ENCODE peak calls at places on chromosomes 12 and 14, in nine cellular contexts. P is suprapubic skin, T is right lobe of liver, V is lower leg skin, Q is esophagus squamous epithelium, J is uterus, K is ovary, I is body of pancreas, L is sigmoid colon. F is an unnamed sample.

GRCh38 chr14:100494645-100495044 is 92.6 kb downstream of the BEGAIN start:
- DNase-seq in T (no peak), J (no peak), K (no peak), L (no peak), I (no peak), P (no peak), Q (no peak), V (no peak), F (no peak)

GRCh38 chr12:64137117-64137516 is 85.0 kb downstream of the KICS2 start:
- DNase-seq in Q (no peak), L (no peak), K (no peak), P (no peak), V (no peak), J (no peak), I (no peak), T (no peak), F (no peak)

GRCh38 chr14:81303258-81303935 is 82.6 kb upstream of the GTF2A1 start:
- DNase-seq in P (peak), I (peak), V (peak), K (no peak), J (peak), Q (no peak), L (no peak), T (peak), F (peak)

GRCh38 chr12:40105515-40106201 is at the start of gene SLC2A13:
- DNase-seq in L (peak), V (peak), P (peak), T (peak), J (peak), Q (no peak), K (peak), I (peak), F (peak)

GRCh38 chr12:52710744-52711143 is 7.4 kb upstream of the KRT77 start:
- DNase-seq in K (no peak), V (no peak), J (no peak), Q (no peak), T (no peak), L (no peak), I (no peak), P (no peak), F (no peak)

GRCh38 chr12:54132979-54133378 is 55.8 kb downstream of the SMUG1 start:
- DNase-seq in V (no peak), J (no peak), K (no peak), P (no peak), Q (no peak), L (no peak), I (no peak), T (no peak), F (no peak)

GRCh38 chr14:101972126-101972785 is 7.9 kb downstream of the DYNC1H1 start:
- DNase-seq in T (peak), K (peak), V (peak), J (peak), P (peak), Q (no peak), I (peak), L (peak), F (peak)

GRCh38 chr12:916240-916639 is 33.3 kb downstream of the RAD52 start:
- DNase-seq in T (no peak), V (no peak), L (no peak), Q (no peak), I (no peak), P (no peak), J (no peak), K (no peak), F (peak)

GRCh38 chr12:127300753-127301152 is 966.2 kb upstream of the TMEM132C start:
- DNase-seq in P (no peak), Q (no peak), I (no peak), V (no peak), J (no peak), L (no peak), K (no peak), T (no peak), F (no peak)

GRCh38 chr12:98440165-98440581 is 75.2 kb upstream of the TMPO start:
- DNase-seq in Q (no peak), J (peak), T (no peak), P (peak), I (peak), K (peak), V (peak), L (peak), F (peak)

GRCh38 chr14:94945615-94946014 is 175.7 kb upstream of the GSC start:
- DNase-seq in I (no peak), P (no peak), Q (no peak), L (no peak), T (no peak), V (no peak), J (no peak), K (no peak), F (no peak)

GRCh38 chr12:6229823-6230222 is 29.6 kb downstream of the CD9 start:
- DNase-seq in I (no peak), V (peak), J (peak), L (peak), K (peak), P (peak), T (no peak), Q (no peak), F (peak)

GRCh38 chr12:30178948-30179347 is 395.2 kb upstream of the TMTC1 start:
- DNase-seq in K (no peak), I (no peak), V (no peak), L (no peak), T (no peak), Q (no peak), P (no peak), J (no peak), F (no peak)

GRCh38 chr14:100341301-100342031 is 18.3 kb downstream of the SLC25A47 start:
- DNase-seq in P (no peak), L (no peak), K (no peak), V (peak), Q (no peak), J (no peak), T (no peak), I (no peak), F (no peak)

GRCh38 chr14:65239143-65239672 is 136.9 kb upstream of the MAX start:
- DNase-seq in P (no peak), I (no peak), J (no peak), K (no peak), T (no peak), Q (no peak), L (no peak), V (no peak), F (no peak)

GRCh38 chr12:68814490-68815231 is 6.7 kb downstream of the MDM2 start:
- DNase-seq in L (no peak), Q (no peak), K (no peak), T (no peak), I (no peak), P (no peak), V (no peak), J (no peak), F (no peak)
- TF ChIP-seq POLR2A in L (no peak), Q (no peak), K (no peak), T (no peak), I (no peak), P (no peak), V (no peak), J (no peak), F (no peak)

DNA sequence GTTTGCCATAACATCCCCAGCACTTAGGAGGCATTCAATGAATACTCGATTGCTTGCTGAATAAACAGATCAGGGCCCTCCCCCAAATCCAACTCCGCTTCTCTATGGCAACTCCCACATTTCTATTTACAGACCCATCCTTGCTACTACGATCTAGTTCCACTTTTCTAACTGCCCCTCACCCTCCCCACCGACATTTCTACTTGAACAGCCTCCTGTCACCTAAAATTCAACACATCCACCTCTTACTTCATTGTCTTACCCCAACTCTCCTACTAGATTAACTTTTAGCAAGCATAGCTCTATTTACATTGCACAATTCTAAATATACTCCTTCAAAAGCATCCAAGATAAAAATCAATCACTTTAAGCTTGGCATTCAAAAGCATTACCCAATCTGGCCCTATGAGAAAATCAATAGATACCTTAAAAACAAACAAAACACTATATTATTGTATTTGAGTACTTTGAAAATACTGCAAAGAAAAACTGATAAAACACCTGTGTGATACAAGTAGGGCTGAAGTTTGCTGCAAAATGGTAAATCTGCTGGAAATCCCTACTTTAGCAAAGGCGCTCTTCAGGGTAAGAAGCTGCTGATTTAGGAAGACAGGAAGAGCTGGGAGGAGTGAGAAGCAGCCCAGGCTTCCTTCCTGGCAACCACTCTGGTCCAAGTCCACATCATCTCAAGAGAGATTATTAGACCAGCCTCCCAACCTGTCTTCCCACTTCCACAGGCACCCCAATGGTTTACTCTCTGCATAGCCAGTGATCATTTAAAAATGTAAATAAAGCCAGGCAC is 96.4 kb downstream of the HECTD4 start:
- DNase-seq in Q (no peak), K (no peak), T (no peak), J (no peak), L (no peak), P (no peak), V (no peak), I (no peak), F (no peak)
- TF ChIP-seq POLR2A in Q (no peak), K (no peak), T (no peak), J (no peak), L (no peak), P (no peak), V (no peak), I (no peak), F (no peak)

DNA sequence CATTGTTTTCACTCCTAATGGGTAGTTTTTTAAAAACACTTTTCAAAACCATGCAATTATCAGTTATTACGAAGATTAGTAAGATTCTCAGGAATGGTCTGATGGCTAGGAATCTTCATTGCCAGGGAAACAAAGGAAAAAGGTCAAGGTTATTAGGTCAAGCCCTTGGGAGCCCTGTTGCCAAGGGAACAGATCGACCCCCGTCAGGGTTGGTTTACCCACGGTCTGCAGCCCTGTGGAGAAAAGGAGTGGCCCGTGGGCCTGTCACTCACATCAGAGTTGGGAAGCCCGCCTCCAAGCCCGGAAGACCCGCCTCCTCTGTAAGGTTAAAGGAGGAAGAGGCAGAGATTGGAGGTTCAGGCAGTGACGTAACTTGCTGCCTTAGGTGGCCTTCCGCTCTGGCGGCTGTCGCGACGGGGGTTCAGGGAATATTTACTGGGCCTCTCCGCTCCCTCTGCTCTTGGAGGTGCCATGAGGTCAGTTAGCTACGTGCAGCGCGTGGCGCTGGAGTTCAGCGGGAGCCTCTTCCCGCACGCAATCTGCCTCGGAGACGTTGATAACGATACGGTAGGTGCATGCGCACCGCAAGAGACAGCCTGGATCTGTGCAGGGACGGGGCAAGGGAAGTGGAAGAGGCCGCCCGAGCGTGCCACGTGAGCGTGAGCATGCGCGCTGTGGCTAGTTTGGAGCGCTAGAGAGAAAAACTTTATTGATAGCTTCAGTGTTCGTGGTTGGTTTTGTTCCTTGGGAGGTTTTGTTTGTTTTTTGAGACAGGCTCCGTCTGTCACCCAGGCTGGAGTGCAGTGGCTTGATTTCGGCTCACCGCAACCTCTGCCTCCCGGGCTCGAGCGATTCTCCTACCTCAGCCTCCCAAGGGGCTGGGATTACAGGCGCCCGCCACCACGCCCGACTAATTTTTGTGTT is at the start of gene ITFG2:
- DNase-seq in K (peak), P (peak), J (peak), L (peak), I (peak), V (peak), Q (peak), T (peak), F (peak)
- TF ChIP-seq POLR2A in K (peak), P (no peak), J (no peak), L (peak), I (peak), V (no peak), Q (peak), T (peak), F (peak)

DNA sequence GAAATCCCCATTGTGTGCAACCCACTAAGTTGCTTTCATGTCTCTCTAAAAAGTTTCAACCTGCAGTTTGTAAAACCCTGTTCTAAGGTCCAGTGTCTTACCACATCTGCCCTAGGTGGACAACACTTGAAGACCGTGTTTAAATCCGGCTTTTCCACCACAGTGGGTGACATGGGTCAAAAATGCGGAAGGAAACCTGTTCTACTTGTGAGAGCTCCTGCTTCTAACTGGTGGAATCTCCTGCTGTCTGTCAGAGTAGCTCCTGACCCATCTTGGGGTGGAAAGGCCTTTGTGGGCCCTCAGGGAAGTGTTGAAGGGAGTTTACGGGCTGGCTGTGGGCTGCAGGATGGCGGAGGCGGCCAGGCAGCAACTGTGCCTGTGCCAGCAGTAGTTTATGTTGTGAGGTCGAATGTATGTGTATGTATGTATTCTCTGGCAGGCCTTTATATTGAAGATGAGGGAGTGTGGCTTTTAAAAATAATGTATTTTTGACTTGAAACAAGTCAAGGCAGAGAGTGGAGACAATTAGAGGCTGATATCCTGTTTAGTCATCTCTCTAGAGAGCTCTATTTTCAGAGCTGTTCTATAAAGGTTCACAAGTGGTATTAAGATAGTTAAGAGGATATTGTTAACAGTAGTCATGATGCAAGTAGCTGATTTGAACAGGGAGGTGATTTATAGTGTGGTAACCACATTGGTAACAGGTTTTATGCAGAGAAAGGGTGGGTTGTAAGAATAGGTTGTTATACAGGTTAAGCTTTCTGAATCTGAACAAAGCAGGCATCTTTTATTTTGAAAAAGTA is 67.0 kb downstream of the PRKCH start:
- DNase-seq in I (no peak), K (no peak), J (no peak), P (no peak), Q (no peak), T (no peak), L (no peak), V (no peak), F (no peak)
- TF ChIP-seq POLR2A in I (no peak), K (no peak), J (no peak), P (no peak), Q (no peak), T (no peak), L (no peak), V (no peak), F (no peak)

DNA sequence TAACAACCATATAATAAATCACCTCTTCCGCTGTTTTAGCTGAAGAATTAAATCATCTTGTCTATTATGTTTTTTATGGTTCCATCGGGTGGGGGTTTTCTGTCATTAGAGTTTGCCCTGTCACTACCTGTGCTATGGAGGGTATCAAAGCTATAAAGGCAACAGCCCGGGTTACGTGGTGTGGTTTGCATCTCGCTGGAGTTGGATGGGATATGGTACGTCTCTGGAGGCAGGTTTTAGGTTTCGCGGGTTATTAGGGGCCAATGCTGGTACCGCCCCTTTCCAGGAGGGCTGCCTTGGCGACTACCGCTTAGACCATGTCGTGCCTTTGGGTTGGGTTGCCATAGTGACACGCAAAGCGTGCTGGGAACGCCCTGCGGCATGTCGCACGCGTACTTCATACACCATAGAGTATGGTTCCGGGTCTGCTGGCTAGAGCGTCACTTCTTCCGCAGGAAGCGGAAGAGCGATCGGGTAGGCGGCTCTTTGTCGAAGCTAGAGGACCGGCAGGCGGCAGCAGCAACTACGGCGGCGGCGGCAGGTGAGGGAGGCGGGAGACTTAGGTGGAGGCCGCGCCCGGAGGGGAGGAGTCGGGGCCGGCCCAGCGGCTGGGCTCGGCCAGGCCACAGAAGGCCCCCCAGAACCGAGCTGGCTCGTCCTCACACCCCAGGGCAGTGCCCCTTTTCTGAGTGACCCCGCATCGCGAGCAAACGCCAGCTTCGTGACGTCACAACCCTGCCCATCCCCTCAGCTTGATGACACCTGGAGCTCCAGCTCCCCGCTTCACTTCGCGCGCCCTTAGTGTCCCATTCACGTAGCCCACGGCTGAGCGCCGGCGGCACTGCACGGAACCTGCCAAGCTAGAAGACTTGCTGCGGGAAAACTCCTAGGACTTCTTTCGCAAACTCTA is at the start of gene ZC3H10:
- DNase-seq in K (peak), V (peak), T (peak), Q (peak), I (peak), L (peak), J (peak), P (peak), F (peak)
- TF ChIP-seq POLR2A in K (peak), V (peak), T (peak), Q (peak), I (peak), L (peak), J (peak), P (no peak), F (peak)

GRCh38 chr14:104139460-104140212 is 1.2 kb downstream of the KIF26A start:
- DNase-seq in I (no peak), L (peak), T (peak), Q (no peak), P (peak), V (no peak), K (peak), J (no peak), F (no peak)

GRCh38 chr14:104137297-104138097 is 890 bp upstream of the KIF26A start:
- DNase-seq in V (no peak), I (peak), L (no peak), Q (no peak), J (peak), P (peak), T (peak), K (peak), F (peak)

GRCh38 chr14:104138891-104139459 is 588 bp downstream of the KIF26A start:
- DNase-seq in Q (no peak), I (no peak), K (peak), J (no peak), V (no peak), T (peak), P (peak), L (peak), F (no peak)

GRCh38 chr14:104136472-104137296 is 1.7 kb upstream of the KIF26A start:
- DNase-seq in L (no peak), V (no peak), Q (no peak), T (peak), P (peak), K (peak), J (no peak), I (no peak), F (no peak)

DNA sequence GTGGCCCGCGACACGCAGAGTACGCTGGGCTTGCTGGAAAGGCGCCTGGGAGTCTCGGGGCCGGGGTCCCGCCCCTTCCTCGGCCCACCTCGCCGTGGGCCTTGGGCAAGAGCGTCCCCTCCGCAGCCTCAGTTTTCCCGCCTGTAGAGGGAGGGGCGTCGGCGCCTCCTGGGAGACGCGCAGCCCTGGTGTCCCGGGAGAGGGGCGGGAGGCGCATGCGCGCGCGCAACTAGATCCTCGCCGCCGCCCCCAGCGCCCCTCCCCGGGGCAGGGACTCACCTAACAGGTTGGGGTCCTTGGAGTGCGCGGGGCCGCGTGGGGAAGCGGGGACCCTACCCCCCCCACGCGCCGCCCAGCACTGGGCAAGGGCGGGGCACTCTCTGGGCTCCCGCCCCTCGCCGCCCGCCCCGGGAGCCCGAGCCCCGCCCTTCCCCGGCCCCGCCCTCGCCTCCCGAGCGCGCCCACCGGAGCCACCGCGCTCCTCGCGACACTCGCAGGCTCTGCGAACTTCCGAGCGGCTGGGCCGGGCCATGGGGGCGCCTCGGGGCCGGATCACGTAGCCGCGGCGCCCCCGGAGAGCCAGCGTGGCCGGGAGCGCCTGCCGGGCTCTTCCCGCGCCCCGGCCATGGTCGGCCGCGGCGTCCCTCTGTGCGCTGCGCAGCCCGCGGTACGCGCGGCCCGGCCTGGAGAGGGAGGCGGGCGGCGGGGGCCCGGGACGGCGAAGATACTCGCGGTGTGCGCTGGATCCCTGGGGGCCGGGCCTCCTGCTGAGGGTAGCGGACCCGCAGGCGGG is at the start of gene KIF26A:
- DNase-seq in J (no peak), V (no peak), I (no peak), L (peak), K (peak), Q (no peak), T (peak), P (peak), F (no peak)
- TF ChIP-seq POLR2A in J (no peak), V (no peak), I (no peak), L (no peak), K (no peak), Q (no peak), T (peak), P (no peak), F (no peak)